ENCODE peak calls at places on chromosomes 4 and X, in ten cellular contexts. P is OCI-LY7, Q is choroid plexus epithelial cell, K is AG04449, R is uterus, G is foreskin keratinocyte, F is endodermal cell, U is BJ, S is ascending aorta, Y is stomach. I is an unnamed sample.

GRCh38 chrX:129980043-129980442 is 2.4 kb upstream of the BCORL1 start:
- DNase-seq in G (no peak), Y (peak; percentile 37), K (no peak), R (peak; percentile 52), U (no peak), F (peak; percentile 61), S (no peak), P (no peak), Q (no peak), I (no peak)

GRCh38 chrX:129665916-129666644 is 11.3 kb upstream of the APLN start:
- DNase-seq in G (peak; percentile 60), P (no peak), F (peak; percentile 73), K (peak; percentile 17), S (no peak), U (peak; percentile 21), Y (no peak), R (no peak), Q (peak; percentile 69), I (no peak)

GRCh38 chrX:65706041-65706828 is 38.8 kb downstream of the MSN start:
- DNase-seq in Q (peak; percentile 63), K (no peak), F (peak; percentile 61), Y (no peak), R (no peak), S (no peak), P (no peak), G (peak; percentile 86), U (no peak), I (no peak)

GRCh38 chr4:25174674-25175073 is 14.4 kb upstream of the SEPSECS start:
- DNase-seq in F (no peak), K (no peak), Y (no peak), S (no peak), U (no peak), Q (no peak), P (no peak), G (no peak), R (no peak), I (no peak)

GRCh38 chr4:124206779-124207605 is 505.5 kb downstream of the ANKRD50 start:
- DNase-seq in U (no peak), R (no peak), Q (peak; percentile 84), Y (no peak), F (no peak), G (no peak), K (no peak), P (no peak), S (no peak), I (no peak)

GRCh38 chr4:108762559-108763225 is at the start of gene ETNPPL:
- DNase-seq in F (peak; percentile 91), S (no peak), Q (no peak), G (no peak), P (no peak), U (no peak), R (no peak), K (no peak), Y (peak; percentile 31), I (peak; percentile 51)

GRCh38 chrX:101550362-101550761 is at the start of gene ARMCX1:
- DNase-seq in R (peak; percentile 71), G (peak; percentile 26), F (peak; percentile 81), Q (peak; percentile 80), K (no peak), U (peak; percentile 20), S (peak; percentile 62), Y (peak; percentile 49), P (no peak), I (peak; percentile 40)

GRCh38 chr4:77852892-77853495 is 9.6 kb upstream of the MRPL1 start:
- DNase-seq in F (no peak), Y (no peak), G (no peak), U (no peak), Q (no peak), R (no peak), P (peak; percentile 48), S (no peak), K (no peak), I (no peak)

GRCh38 chr4:68576272-68577100 is at the start of gene UGT2B17:
- DNase-seq in P (peak; percentile 1), R (no peak), U (no peak), F (no peak), S (no peak), K (no peak), Q (no peak), G (no peak), Y (no peak), I (no peak)

GRCh38 chr4:68575081-68575480 is 1.0 kb downstream of the UGT2B17 start:
- DNase-seq in Y (no peak), S (no peak), R (no peak), K (no peak), P (no peak), G (no peak), F (no peak), Q (no peak), U (no peak), I (no peak)

GRCh38 chr4:68582339-68582717 is 6.2 kb upstream of the UGT2B17 start:
- DNase-seq in Q (no peak), U (no peak), Y (no peak), K (no peak), R (no peak), F (no peak), S (no peak), P (no peak), G (no peak), I (no peak)

GRCh38 chr4:68581382-68582338 is 5.5 kb upstream of the UGT2B17 start:
- DNase-seq in K (no peak), G (peak; percentile 18), U (no peak), F (no peak), S (no peak), Q (no peak), R (no peak), Y (no peak), P (no peak), I (no peak)

DNA sequence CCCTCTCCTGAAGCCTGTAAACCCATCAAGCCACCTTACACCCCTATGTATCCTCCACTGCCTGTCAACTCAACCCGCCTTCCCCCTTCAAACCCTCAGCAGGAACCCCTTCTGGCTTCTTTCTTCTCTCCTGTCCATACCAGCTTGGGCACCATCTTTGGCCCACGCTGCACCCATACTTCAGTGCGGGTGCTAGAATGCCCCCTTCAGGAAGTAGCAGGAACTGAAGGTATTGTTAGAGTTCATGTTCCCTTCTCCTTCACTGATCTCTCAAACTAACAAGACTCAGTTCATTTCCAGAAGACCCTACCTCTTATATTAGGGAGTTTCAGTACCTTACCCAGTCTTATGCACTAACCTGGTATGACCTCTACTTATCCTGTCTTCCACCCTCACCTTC is 1.5 kb upstream of the UGT2B17 start:
- DNase-seq in F (no peak), S (no peak), Q (no peak), K (no peak), U (no peak), Y (no peak), R (no peak), G (no peak), P (no peak), I (no peak)
- TF ChIP-seq CTCF in F (peak; percentile 20), S (no peak), Q (no peak), K (no peak), U (no peak), Y (no peak), R (no peak), G (peak; percentile 7), P (peak; percentile 53), I (no peak)

DNA sequence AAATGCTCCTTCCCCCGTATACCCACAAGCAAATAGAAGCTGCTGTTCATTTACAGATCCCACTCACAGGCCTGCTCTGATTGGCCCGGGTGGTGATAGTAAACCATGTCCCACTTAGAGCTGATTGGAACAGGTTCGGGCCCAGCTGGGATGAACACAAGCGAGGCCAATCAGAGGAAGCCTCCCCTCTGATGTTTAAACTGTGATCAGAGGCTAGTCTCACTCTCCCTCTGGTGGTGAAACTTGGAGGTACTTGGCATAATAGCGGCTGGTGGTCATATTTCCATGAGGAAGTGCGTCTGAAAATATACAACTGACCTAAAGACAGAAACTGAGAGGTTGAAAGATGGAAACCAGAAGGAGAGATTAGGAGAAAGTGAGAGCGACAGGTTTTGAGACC is 51.5 kb upstream of the TRPC3 start:
- DNase-seq in K (no peak), U (no peak), Y (no peak), R (no peak), P (peak; percentile 59), F (peak; percentile 86), G (no peak), Q (peak; percentile 31), S (no peak), I (peak; percentile 2)
- TF ChIP-seq CTCF in K (peak; percentile 30), U (peak; percentile 32), Y (no peak), R (no peak), P (peak; percentile 77), F (peak; percentile 82), G (peak; percentile 48), Q (peak; percentile 54), S (no peak), I (peak; percentile 57)

GRCh38 chrX:16834811-16835210 is 35.4 kb downstream of the RBBP7 start:
- DNase-seq in R (no peak), Q (peak; percentile 91), K (no peak), P (no peak), G (no peak), F (no peak), Y (no peak), U (no peak), S (no peak), I (no peak)

GRCh38 chrX:16839852-16840460 is 30.2 kb downstream of the RBBP7 start:
- DNase-seq in R (peak; percentile 61), F (peak; percentile 80), G (peak; percentile 41), U (peak; percentile 27), S (no peak), K (no peak), Y (no peak), P (no peak), Q (peak; percentile 89), I (no peak)

GRCh38 chrX:16838202-16839066 is 31.7 kb downstream of the RBBP7 start:
- DNase-seq in G (no peak), U (peak; percentile 30), S (no peak), Q (peak; percentile 91), F (no peak), Y (peak; percentile 41), R (no peak), K (peak; percentile 73), P (no peak), I (no peak)

GRCh38 chrX:16839224-16839851 is 30.8 kb downstream of the RBBP7 start:
- DNase-seq in P (no peak), S (no peak), F (no peak), G (no peak), Y (no peak), Q (no peak), U (no peak), K (no peak), R (no peak), I (no peak)

GRCh38 chrX:16836371-16836770 is 33.8 kb downstream of the RBBP7 start:
- DNase-seq in K (no peak), G (no peak), Y (peak; percentile 49), Q (no peak), F (peak; percentile 88), U (no peak), S (no peak), P (peak; percentile 13), R (no peak), I (peak; percentile 46)
- TF ChIP-seq CTCF in K (peak; percentile 33), G (peak; percentile 45), Y (no peak), Q (peak; percentile 39), F (peak; percentile 94), U (peak; percentile 21), S (no peak), P (peak; percentile 47), R (no peak), I (peak; percentile 65)

DNA sequence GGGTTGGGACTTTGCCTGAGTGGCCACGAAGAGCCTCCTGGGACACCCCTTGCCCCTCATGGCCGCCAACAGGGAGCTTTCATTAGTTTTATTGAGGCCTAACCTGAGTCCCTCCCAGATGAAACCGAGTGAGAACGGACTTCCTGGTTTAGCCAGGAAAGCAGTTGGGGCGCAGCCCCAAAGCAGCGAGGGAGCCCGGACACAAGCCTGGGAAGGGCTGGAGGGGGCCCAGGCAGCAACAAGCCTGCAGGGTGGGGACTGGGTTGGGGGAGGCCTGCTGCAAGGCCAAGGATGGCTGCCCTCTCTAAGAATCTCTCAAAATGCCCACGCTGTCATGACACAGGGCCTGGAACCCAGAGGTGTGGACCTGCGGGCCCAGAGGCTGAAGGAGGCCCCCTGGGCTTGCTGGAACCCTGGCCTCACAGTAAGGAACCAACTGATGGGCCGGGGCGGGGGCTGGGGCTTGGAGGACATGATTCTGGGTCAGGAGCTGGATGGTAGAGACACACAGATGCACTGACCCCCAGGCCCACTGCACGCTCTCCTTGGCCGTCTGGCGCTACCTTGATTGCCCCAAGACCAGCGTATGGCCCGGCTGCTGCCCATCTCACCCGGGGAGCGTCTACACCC is 5.8 kb downstream of the HMX1 start:
- DNase-seq in K (no peak), G (no peak), Q (no peak), F (no peak), P (no peak), U (no peak), S (no peak), Y (no peak), R (no peak), I (no peak)
- TF ChIP-seq CTCF in K (no peak), G (no peak), Q (no peak), F (no peak), P (no peak), U (no peak), S (no peak), Y (no peak), R (no peak), I (no peak)

I was measured in neural crest cell.